ENCODE peak calls at places on chromosomes 1 and 21, in four cellular contexts. W is GM12864, U is natural killer cell, O is AG04450. P is an unnamed sample.

GRCh38 chr1:114075082-114075481 is 78.6 kb downstream of the SYT6 start:
- DNase-seq in W (peak), U (no peak), O (no peak), P (no peak)

GRCh38 chr1:54178296-54179070 is 21.3 kb downstream of the CYB5RL start:
- DNase-seq in U (no peak), O (no peak), W (no peak), P (no peak)

GRCh38 chr1:246782120-246782900 is 58.1 kb downstream of the SCCPDH start:
- DNase-seq in O (peak), W (no peak), U (no peak), P (no peak)

GRCh38 chr21:42512346-42513034 is 1.2 kb upstream of the SLC37A1 start:
- DNase-seq in W (no peak), O (no peak), U (no peak), P (no peak)

GRCh38 chr1:88731475-88731874 is 47.4 kb downstream of the PKN2 start:
- DNase-seq in O (peak), W (no peak), U (no peak), P (no peak)

GRCh38 chr1:188058801-188059200 is 1230.1 kb downstream of the PLA2G4A start:
- DNase-seq in W (no peak), U (no peak), O (no peak), P (no peak)

GRCh38 chr1:162187676-162188075 is 118.2 kb downstream of the NOS1AP start:
- DNase-seq in U (no peak), O (no peak), W (no peak), P (no peak)

GRCh38 chr1:111205724-111206070 is 5.3 kb upstream of the DENND2D start:
- DNase-seq in O (no peak), W (no peak), U (no peak), P (no peak)

GRCh38 chr1:206551985-206552325 is 44.6 kb downstream of the RASSF5 start:
- DNase-seq in W (no peak), O (no peak), U (peak), P (no peak)
- TF ChIP-seq CTCF in W (no peak), O (no peak), U (no peak), P (no peak)

GRCh38 chr1:2108213-2108876 is 58.1 kb downstream of the PRKCZ start:
- DNase-seq in W (no peak), O (peak), U (no peak), P (peak)

GRCh38 chr1:2107586-2108212 is 57.5 kb downstream of the PRKCZ start:
- DNase-seq in U (no peak), O (no peak), W (no peak), P (peak)

GRCh38 chr1:2110191-2110737 is 60.1 kb downstream of the PRKCZ start:
- DNase-seq in O (no peak), W (no peak), U (no peak), P (peak)

GRCh38 chr1:2109581-2110021 is 59.4 kb downstream of the PRKCZ start:
- DNase-seq in O (no peak), W (no peak), U (no peak), P (peak)

DNA sequence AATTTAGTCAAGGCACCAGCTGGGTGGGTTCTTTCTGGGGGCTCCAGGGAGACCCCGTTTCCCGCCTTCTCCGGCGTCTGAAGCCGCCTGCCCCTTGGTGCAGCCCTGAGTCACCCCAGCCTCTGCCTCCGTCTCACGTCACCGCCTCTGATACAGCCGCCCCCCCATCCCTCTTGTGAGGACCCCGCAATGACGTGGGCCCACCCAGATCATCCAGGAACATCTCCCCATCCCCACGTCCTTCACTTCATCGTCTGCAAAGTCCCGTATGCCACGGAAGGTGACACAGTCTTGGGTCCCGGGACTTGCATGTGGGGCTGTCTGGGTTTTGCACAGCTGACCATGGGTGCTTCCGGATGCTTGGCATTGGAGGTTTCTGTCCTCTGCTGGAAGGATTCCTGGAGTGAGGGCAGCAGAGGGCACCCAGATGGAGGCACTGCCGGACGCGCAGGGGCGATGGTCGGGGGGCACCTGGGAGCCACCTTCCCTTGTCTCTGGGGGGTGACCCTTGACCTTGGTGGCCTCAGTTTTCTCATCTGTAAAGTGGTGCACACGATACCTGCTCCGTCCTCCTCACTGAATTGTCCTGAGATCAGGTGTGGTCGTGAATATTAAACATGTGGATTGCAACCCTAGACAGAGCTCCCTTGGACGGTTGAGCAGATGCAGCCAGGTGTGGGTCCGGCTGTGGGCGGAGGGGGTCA is 58.8 kb downstream of the PRKCZ start:
- DNase-seq in O (no peak), W (no peak), U (no peak), P (peak)
- TF ChIP-seq CTCF in O (no peak), W (no peak), U (no peak), P (no peak)

DNA sequence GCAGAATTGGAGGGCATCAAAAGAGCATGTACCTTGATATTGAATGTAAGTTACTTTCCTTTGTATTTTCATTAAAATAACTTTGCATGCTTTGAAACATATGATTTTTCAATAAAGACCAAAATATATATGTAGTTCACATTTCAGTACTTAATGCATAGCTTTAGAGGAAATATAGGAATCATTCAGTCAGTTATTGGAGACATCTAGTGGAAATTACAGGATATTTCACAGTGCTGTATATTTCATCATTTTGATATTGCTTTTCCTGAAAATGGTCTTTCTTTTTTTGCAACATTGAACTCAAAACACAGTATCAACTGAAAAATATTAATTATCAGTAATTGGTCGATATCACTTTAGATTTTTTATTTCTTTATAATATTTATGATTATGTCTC is 375.8 kb downstream of the NCAM2 start:
- DNase-seq in O (no peak), U (no peak), W (no peak), P (no peak)
- TF ChIP-seq CTCF in O (peak), U (peak), W (no peak), P (no peak)

DNA sequence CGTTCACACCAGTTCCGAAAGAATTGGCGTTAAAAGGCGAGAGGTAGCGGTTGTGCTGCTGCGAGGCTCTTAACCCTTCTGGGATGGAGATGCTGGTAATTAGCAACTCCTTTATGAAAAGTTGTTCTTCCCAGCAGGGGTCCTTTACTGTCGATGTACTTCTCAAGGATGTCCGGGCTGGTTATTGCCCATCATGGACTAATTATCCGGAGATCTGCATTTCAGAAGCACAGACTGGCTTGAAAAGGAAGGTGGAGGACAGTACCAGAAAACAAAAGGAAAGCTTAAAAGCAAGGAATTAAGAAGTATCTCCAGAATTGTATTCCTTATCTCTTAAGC is 1.4 kb downstream of the AK4 start:
- DNase-seq in W (no peak), O (no peak), U (no peak), P (no peak)
- TF ChIP-seq CTCF in W (no peak), O (no peak), U (no peak), P (no peak)

P was measured in CD14-positive monocyte.